ENCODE peak calls at places on chromosomes 7 and 10, in eight cellular contexts. One of them, this sample, is unnamed. For H3K4me1, the result is how much of the 10 kb centered on the place peaks cover.

GRCh38 chr10:78473016-78473415 is 439.4 kb downstream of the RPS24 start:
- DNase-seq in psoas muscle: no peak
- DNase-seq in BE2C: peak
- DNase-seq in thoracic aorta: no peak
- DNase-seq in stomach: no peak
- DNase-seq in SJSA1: no peak
- DNase-seq in IMR-90: no peak
- DNase-seq in hepatocyte: no peak
- DNase-seq in this sample: no peak

GRCh38 chr7:70592171-70592570 is 539.8 kb upstream of the GALNT17 start:
- DNase-seq in hepatocyte: no peak
- DNase-seq in SJSA1: no peak
- DNase-seq in psoas muscle: no peak
- DNase-seq in BE2C: no peak
- DNase-seq in IMR-90: no peak
- DNase-seq in stomach: no peak
- DNase-seq in thoracic aorta: no peak
- DNase-seq in this sample: no peak

GRCh38 chr10:69949770-69950169 is 102.9 kb upstream of the MACROH2A2 start:
- DNase-seq in hepatocyte: no peak
- DNase-seq in SJSA1: no peak
- DNase-seq in stomach: no peak
- DNase-seq in thoracic aorta: no peak
- DNase-seq in psoas muscle: no peak
- DNase-seq in IMR-90: no peak
- DNase-seq in BE2C: no peak
- DNase-seq in this sample: no peak

GRCh38 chr10:53166325-53166724 is 393.7 kb upstream of the MBL2 start:
- DNase-seq in IMR-90: no peak
- DNase-seq in stomach: no peak
- DNase-seq in psoas muscle: no peak
- DNase-seq in hepatocyte: no peak
- DNase-seq in BE2C: no peak
- DNase-seq in SJSA1: no peak
- DNase-seq in thoracic aorta: no peak
- DNase-seq in this sample: no peak

GRCh38 chr7:44962483-44963251 is 16.1 kb downstream of the MYO1G start:
- DNase-seq in psoas muscle: peak
- DNase-seq in thoracic aorta: no peak
- DNase-seq in SJSA1: no peak
- DNase-seq in IMR-90: no peak
- DNase-seq in stomach: peak
- DNase-seq in BE2C: peak
- DNase-seq in hepatocyte: peak
- DNase-seq in this sample: no peak

GRCh38 chr10:30775779-30776591 is 146.4 kb upstream of the LYZL2 start:
- DNase-seq in psoas muscle: peak
- DNase-seq in BE2C: no peak
- DNase-seq in IMR-90: peak
- DNase-seq in thoracic aorta: no peak
- DNase-seq in SJSA1: peak
- DNase-seq in hepatocyte: no peak
- DNase-seq in stomach: no peak
- DNase-seq in this sample: no peak

GRCh38 chr7:7662527-7662926 is 22.0 kb downstream of the UMAD1 start:
- DNase-seq in stomach: no peak
- DNase-seq in psoas muscle: no peak
- DNase-seq in thoracic aorta: no peak
- DNase-seq in hepatocyte: no peak
- DNase-seq in BE2C: peak
- DNase-seq in IMR-90: peak
- DNase-seq in SJSA1: no peak
- DNase-seq in this sample: no peak

GRCh38 chr7:117834983-117835664 is 38.1 kb downstream of the CTTNBP2 start:
- DNase-seq in thoracic aorta: no peak
- DNase-seq in hepatocyte: no peak
- DNase-seq in stomach: no peak
- DNase-seq in psoas muscle: no peak
- DNase-seq in BE2C: no peak
- DNase-seq in SJSA1: no peak
- DNase-seq in IMR-90: no peak
- DNase-seq in this sample: no peak

GRCh38 chr10:84336406-84336805 is 8.0 kb downstream of the CCSER2 start:
- DNase-seq in thoracic aorta: no peak
- DNase-seq in SJSA1: no peak
- DNase-seq in IMR-90: no peak
- DNase-seq in BE2C: no peak
- DNase-seq in hepatocyte: no peak
- DNase-seq in psoas muscle: no peak
- DNase-seq in stomach: no peak
- DNase-seq in this sample: no peak

GRCh38 chr7:123941391-123942180 is 16.5 kb downstream of the SPAM1 start:
- DNase-seq in IMR-90: no peak
- DNase-seq in psoas muscle: no peak
- DNase-seq in thoracic aorta: no peak
- DNase-seq in SJSA1: no peak
- DNase-seq in hepatocyte: no peak
- DNase-seq in BE2C: no peak
- DNase-seq in stomach: no peak
- DNase-seq in this sample: no peak
- H3K4me1 ChIP-seq in IMR-90: under half
- H3K4me1 ChIP-seq in psoas muscle: under half
- H3K4me1 ChIP-seq in thoracic aorta: under half
- H3K4me1 ChIP-seq in SJSA1: under half
- H3K4me1 ChIP-seq in hepatocyte: under half
- H3K4me1 ChIP-seq in BE2C: under half
- H3K4me1 ChIP-seq in stomach: under half
- H3K4me1 ChIP-seq in this sample: under half

GRCh38 chr10:43679509-43679908 is 30.8 kb upstream of the ZNF32 start:
- DNase-seq in hepatocyte: no peak
- DNase-seq in stomach: peak
- DNase-seq in psoas muscle: peak
- DNase-seq in thoracic aorta: no peak
- DNase-seq in BE2C: no peak
- DNase-seq in IMR-90: no peak
- DNase-seq in SJSA1: no peak
- DNase-seq in this sample: peak
- H3K4me1 ChIP-seq in hepatocyte: under half
- H3K4me1 ChIP-seq in stomach: under half
- H3K4me1 ChIP-seq in psoas muscle: under half
- H3K4me1 ChIP-seq in thoracic aorta: under half
- H3K4me1 ChIP-seq in BE2C: under half
- H3K4me1 ChIP-seq in IMR-90: under half
- H3K4me1 ChIP-seq in SJSA1: under half
- H3K4me1 ChIP-seq in this sample: under half

DNA sequence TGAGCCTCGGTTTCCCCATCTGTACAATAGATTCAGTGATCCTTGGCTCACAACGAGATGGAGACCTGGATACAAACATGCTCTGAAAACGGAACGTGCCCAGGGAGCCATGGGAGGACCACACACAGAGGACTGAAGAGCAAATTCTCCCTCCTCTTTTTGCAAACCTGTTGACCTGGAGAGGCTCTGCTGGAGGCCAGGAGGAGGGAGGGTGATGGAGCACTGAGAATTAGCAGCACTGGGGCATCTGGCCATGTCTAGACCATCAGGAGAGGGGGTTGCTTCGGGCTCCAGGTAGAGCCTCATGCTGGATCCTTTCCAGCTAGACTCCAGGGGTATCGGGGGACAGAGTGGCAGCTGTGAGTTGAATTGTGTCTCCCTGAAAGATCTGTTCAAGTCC is 97.4 kb upstream of the GPR26 start:
- DNase-seq in hepatocyte: no peak
- DNase-seq in SJSA1: peak
- DNase-seq in IMR-90: no peak
- DNase-seq in thoracic aorta: no peak
- DNase-seq in psoas muscle: no peak
- DNase-seq in BE2C: no peak
- DNase-seq in stomach: no peak
- DNase-seq in this sample: no peak
- H3K4me1 ChIP-seq in hepatocyte: under half
- H3K4me1 ChIP-seq in SJSA1: under half
- H3K4me1 ChIP-seq in IMR-90: under half
- H3K4me1 ChIP-seq in thoracic aorta: under half
- H3K4me1 ChIP-seq in psoas muscle: under half
- H3K4me1 ChIP-seq in BE2C: under half
- H3K4me1 ChIP-seq in stomach: under half
- H3K4me1 ChIP-seq in this sample: under half

DNA sequence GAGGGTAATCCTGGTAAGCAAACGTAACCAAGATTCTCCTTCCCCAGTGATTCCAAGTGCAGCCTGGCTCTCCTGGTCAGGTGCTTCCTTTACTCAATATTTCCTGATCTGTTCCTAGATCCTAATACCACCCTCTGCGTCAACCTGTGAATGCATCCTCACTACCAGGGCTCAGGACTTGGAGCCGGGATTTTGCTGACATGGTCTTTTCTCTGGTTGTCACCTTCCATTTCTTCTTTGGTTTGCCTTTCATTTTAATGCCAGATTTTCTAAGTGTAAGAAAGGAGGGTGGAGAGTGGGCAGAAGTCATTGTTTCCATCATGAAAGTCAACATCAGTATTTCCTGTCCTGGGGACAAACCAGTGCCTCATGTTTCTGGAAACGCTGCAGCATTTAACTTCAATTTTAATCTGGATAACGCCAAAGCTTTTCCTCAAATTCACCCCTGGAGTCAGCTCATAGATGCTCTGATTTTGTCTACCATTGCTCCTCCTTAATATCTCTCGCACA is 210.4 kb upstream of the ZNF32 start:
- DNase-seq in SJSA1: peak
- DNase-seq in stomach: no peak
- DNase-seq in thoracic aorta: no peak
- DNase-seq in BE2C: no peak
- DNase-seq in IMR-90: no peak
- DNase-seq in hepatocyte: no peak
- DNase-seq in psoas muscle: no peak
- DNase-seq in this sample: no peak
- H3K4me1 ChIP-seq in SJSA1: under half
- H3K4me1 ChIP-seq in stomach: under half
- H3K4me1 ChIP-seq in thoracic aorta: under half
- H3K4me1 ChIP-seq in BE2C: under half
- H3K4me1 ChIP-seq in IMR-90: under half
- H3K4me1 ChIP-seq in hepatocyte: under half
- H3K4me1 ChIP-seq in psoas muscle: under half
- H3K4me1 ChIP-seq in this sample: under half

GRCh38 chr10:955820-956217 is 24.3 kb upstream of the LARP4B start:
- DNase-seq in BE2C: no peak
- DNase-seq in SJSA1: no peak
- DNase-seq in thoracic aorta: no peak
- DNase-seq in psoas muscle: no peak
- DNase-seq in stomach: no peak
- DNase-seq in IMR-90: no peak
- DNase-seq in hepatocyte: no peak
- DNase-seq in this sample: no peak

GRCh38 chr10:955127-955819 is 23.8 kb upstream of the LARP4B start:
- DNase-seq in BE2C: no peak
- DNase-seq in thoracic aorta: no peak
- DNase-seq in hepatocyte: no peak
- DNase-seq in psoas muscle: no peak
- DNase-seq in stomach: no peak
- DNase-seq in SJSA1: no peak
- DNase-seq in IMR-90: no peak
- DNase-seq in this sample: no peak

GRCh38 chr10:953836-954235 is 22.3 kb upstream of the LARP4B start:
- DNase-seq in stomach: no peak
- DNase-seq in hepatocyte: no peak
- DNase-seq in SJSA1: no peak
- DNase-seq in BE2C: no peak
- DNase-seq in thoracic aorta: no peak
- DNase-seq in IMR-90: no peak
- DNase-seq in psoas muscle: no peak
- DNase-seq in this sample: no peak

GRCh38 chr10:958106-958505 is 26.6 kb upstream of the LARP4B start:
- DNase-seq in IMR-90: no peak
- DNase-seq in SJSA1: no peak
- DNase-seq in thoracic aorta: no peak
- DNase-seq in psoas muscle: no peak
- DNase-seq in hepatocyte: no peak
- DNase-seq in stomach: no peak
- DNase-seq in BE2C: no peak
- DNase-seq in this sample: no peak

GRCh38 chr10:954396-954795 is 22.9 kb upstream of the LARP4B start:
- DNase-seq in thoracic aorta: no peak
- DNase-seq in psoas muscle: no peak
- DNase-seq in stomach: no peak
- DNase-seq in IMR-90: no peak
- DNase-seq in SJSA1: no peak
- DNase-seq in hepatocyte: no peak
- DNase-seq in BE2C: no peak
- DNase-seq in this sample: no peak
- H3K4me1 ChIP-seq in thoracic aorta: under half
- H3K4me1 ChIP-seq in psoas muscle: under half
- H3K4me1 ChIP-seq in stomach: under half
- H3K4me1 ChIP-seq in IMR-90: under half
- H3K4me1 ChIP-seq in SJSA1: under half
- H3K4me1 ChIP-seq in hepatocyte: under half
- H3K4me1 ChIP-seq in BE2C: under half
- H3K4me1 ChIP-seq in this sample: under half